ENCODE peak calls at places on chromosomes 1 and 21, in ten cellular contexts. D, F, A, J, S, X, I, T, O and G are unnamed samples.

GRCh38 chr1:15188145-15188544 is 34.6 kb downstream of the TMEM51 start:
- DNase-seq in D (no peak), F (peak), X (no peak), T (no peak), J (peak), I (no peak), O (no peak), S (no peak), A (no peak), G (no peak)

GRCh38 chr1:40267767-40268187 is 9.7 kb downstream of the ZMPSTE24 start:
- DNase-seq in F (no peak), O (peak), D (no peak), T (peak), J (no peak), S (peak), A (no peak), X (peak), I (no peak), G (no peak)

GRCh38 chr1:24443241-24443656 is 27.6 kb downstream of the NIPAL3 start:
- DNase-seq in O (no peak), T (no peak), I (peak), D (peak), X (no peak), F (no peak), S (no peak), J (no peak), A (no peak), G (no peak)

GRCh38 chr1:41416552-41417334 is 55.5 kb downstream of the FOXO6 start:
- DNase-seq in J (peak), X (peak), A (peak), T (peak), S (no peak), D (peak), F (peak), I (peak), O (peak), G (peak)

GRCh38 chr1:200267937-200268336 is 141.9 kb downstream of the ZNF281 start:
- DNase-seq in A (no peak), T (no peak), J (no peak), S (no peak), D (no peak), O (no peak), F (no peak), X (no peak), I (no peak), G (no peak)

GRCh38 chr21:38985423-38986378 is 180.0 kb downstream of the ETS2 start:
- DNase-seq in T (peak), I (no peak), J (no peak), F (peak), D (no peak), A (no peak), X (peak), S (no peak), O (peak), G (peak)

GRCh38 chr1:51230501-51231078 is 5.5 kb upstream of the RNF11 start:
- DNase-seq in D (no peak), F (no peak), A (no peak), S (no peak), I (no peak), J (no peak), T (peak), O (no peak), X (no peak), G (no peak)

GRCh38 chr21:32382108-32382601 is 10.7 kb downstream of the URB1 start:
- DNase-seq in X (peak), T (peak), A (no peak), F (no peak), I (no peak), O (peak), D (no peak), S (no peak), J (no peak), G (no peak)

GRCh38 chr1:185732941-185733340 is 1.2 kb upstream of the HMCN1 start:
- DNase-seq in D (peak), J (no peak), T (no peak), X (no peak), F (no peak), A (no peak), O (no peak), S (no peak), I (no peak), G (no peak)

GRCh38 chr1:99707535-99708142 is 58.8 kb downstream of the FRRS1 start:
- DNase-seq in X (peak), I (peak), A (peak), T (peak), O (peak), S (no peak), D (peak), J (peak), F (peak), G (peak)

GRCh38 chr1:180153032-180153431 is 1.6 kb upstream of the QSOX1 start:
- DNase-seq in J (no peak), I (no peak), T (no peak), D (no peak), O (no peak), F (no peak), X (no peak), S (no peak), A (no peak), G (no peak)

GRCh38 chr1:53337499-53337898 is 9.6 kb upstream of the LRP8 start:
- DNase-seq in O (no peak), X (no peak), S (no peak), A (no peak), F (no peak), T (no peak), D (no peak), J (peak), I (no peak), G (no peak)

GRCh38 chr21:33584455-33584854 is 4.0 kb downstream of the DONSON start:
- DNase-seq in A (no peak), O (no peak), D (no peak), S (no peak), F (no peak), J (no peak), T (no peak), X (no peak), I (no peak), G (no peak)

GRCh38 chr1:223737342-223737741 is 25.0 kb downstream of the CAPN2 start:
- DNase-seq in F (no peak), T (no peak), X (no peak), J (no peak), I (no peak), O (no peak), S (no peak), A (no peak), D (no peak), G (no peak)

GRCh38 chr1:85297855-85298629 is 21.6 kb upstream of the BCL10 start:
- DNase-seq in I (peak), S (peak), T (peak), O (peak), A (no peak), X (peak), F (peak), J (no peak), D (no peak), G (peak)

GRCh38 chr1:228935855-228936727 is 200.8 kb downstream of the RHOU start:
- DNase-seq in O (no peak), T (no peak), J (no peak), A (no peak), F (no peak), I (no peak), X (no peak), S (no peak), D (no peak), G (no peak)

GRCh38 chr1:44820328-44820944 is 12.1 kb downstream of the BTBD19 start:
- DNase-seq in D (no peak), T (no peak), A (no peak), X (no peak), I (no peak), J (no peak), S (no peak), F (no peak), O (no peak), G (no peak)

GRCh38 chr1:199129247-199129646 is 490.4 kb downstream of the PTPRC start:
- DNase-seq in D (no peak), J (no peak), T (no peak), F (no peak), A (no peak), S (no peak), O (no peak), I (no peak), X (peak), G (no peak)

GRCh38 chr1:39410915-39411436 is 80.5 kb upstream of the BMP8A start:
- DNase-seq in I (peak), A (peak), X (peak), D (peak), S (peak), J (peak), T (peak), O (peak), F (peak), G (peak)

GRCh38 chr1:19185976-19186375 is 24.1 kb downstream of the UBR4 start:
- DNase-seq in O (no peak), F (no peak), D (no peak), S (no peak), I (no peak), T (no peak), J (no peak), X (no peak), A (no peak), G (no peak)

GRCh38 chr1:15617874-15618684 is 821 bp downstream of the DDI2 start:
- DNase-seq in T (peak), X (peak), A (peak), D (peak), O (peak), I (peak), J (peak), F (peak), S (no peak), G (no peak)

GRCh38 chr1:71706030-71706671 is 576.2 kb downstream of the NEGR1 start:
- DNase-seq in J (no peak), D (no peak), A (no peak), T (no peak), F (no peak), I (no peak), X (no peak), O (no peak), S (no peak), G (no peak)

GRCh38 chr1:58432813-58433668 is 113.5 kb downstream of the OMA1 start:
- DNase-seq in F (no peak), D (peak), T (peak), X (peak), I (peak), A (peak), O (peak), J (peak), S (peak), G (no peak)

GRCh38 chr1:186220101-186220500 is 155.0 kb downstream of the TPR start:
- DNase-seq in S (no peak), T (no peak), F (no peak), X (no peak), I (no peak), O (no peak), D (no peak), A (no peak), J (no peak), G (no peak)

GRCh38 chr21:37699024-37699770 is 217.1 kb downstream of the KCNJ6 start:
- DNase-seq in T (no peak), F (no peak), J (no peak), A (no peak), D (no peak), O (no peak), X (no peak), I (no peak), S (no peak), G (no peak)

GRCh38 chr1:116824631-116825399 is 70.6 kb downstream of the CD2 start:
- DNase-seq in S (no peak), T (no peak), I (no peak), J (peak), A (no peak), F (peak), O (peak), X (no peak), D (peak), G (peak)

GRCh38 chr1:171699526-171699925 is 42.3 kb downstream of the VAMP4 start:
- DNase-seq in S (peak), A (no peak), T (no peak), O (no peak), F (no peak), J (no peak), D (no peak), X (peak), I (no peak), G (no peak)

GRCh38 chr1:83583351-83584014 is 415.4 kb downstream of the TTLL7 start:
- DNase-seq in O (peak), I (peak), A (no peak), S (no peak), J (peak), T (peak), X (no peak), F (peak), D (no peak), G (no peak)

GRCh38 chr1:232057217-232057895 is 430.8 kb downstream of the DISC1 start:
- DNase-seq in F (no peak), I (no peak), T (no peak), S (no peak), J (no peak), D (no peak), A (no peak), O (no peak), X (no peak), G (no peak)

GRCh38 chr1:92446546-92446945 is 40.2 kb downstream of the GFI1 start:
- DNase-seq in T (peak), O (peak), A (no peak), F (no peak), D (no peak), J (no peak), X (peak), I (no peak), S (peak), G (no peak)

GRCh38 chr1:43851561-43852338 is 81.9 kb upstream of the ARTN start:
- DNase-seq in J (no peak), I (no peak), S (no peak), D (no peak), T (no peak), O (no peak), X (no peak), F (no peak), A (no peak), G (no peak)

GRCh38 chr1:162904023-162904422 is 43.0 kb upstream of the CCDC190 start:
- DNase-seq in D (no peak), I (no peak), O (no peak), A (no peak), X (no peak), F (no peak), J (no peak), S (no peak), T (no peak), G (no peak)

GRCh38 chr1:60809204-60809985 is 273.0 kb upstream of the NFIA start:
- DNase-seq in J (no peak), T (peak), I (no peak), S (no peak), O (no peak), A (no peak), F (no peak), X (peak), D (no peak), G (no peak)

GRCh38 chr1:11800756-11801433 is 4.9 kb downstream of the MTHFR start:
- DNase-seq in T (no peak), I (no peak), O (no peak), A (no peak), D (no peak), S (no peak), J (no peak), X (no peak), F (no peak), G (no peak)

GRCh38 chr1:49630156-49630555 is 393.6 kb downstream of the AGBL4 start:
- DNase-seq in I (no peak), O (no peak), X (no peak), T (no peak), F (peak), A (no peak), S (no peak), J (no peak), D (no peak), G (no peak)